ENCODE peak calls at places on chromosomes 6 and 20, in nine cellular contexts. Y is psoas muscle; D is ACHN; V is memory B cell; I is activated CD8-positive, alpha-beta T cell treated with anti-CD3 and anti-CD28 coated beads for 36 hours; M is globus pallidus; C is AG10803; N is NCI-H524 treated with DMSO at 0.1 percent for 48 hours; L is heart right ventricle. Z is an unnamed sample.

GRCh38 chr20:35568645-35569044 is 26.8 kb downstream of the ERGIC3 start:
- DNase-seq in Y (no peak), D (peak; percentile 8), V (no peak), I (peak; percentile 20), M (no peak), C (no peak), N (no peak), L (no peak), Z (peak; percentile 19)

GRCh38 chr6:4420160-4420865 is 284.9 kb upstream of the ECI2 start:
- DNase-seq in Y (no peak), D (no peak), V (no peak), I (no peak), M (no peak), C (no peak), N (no peak), L (no peak), Z (no peak)

GRCh38 chr6:31907158-31907813 is 5.4 kb upstream of the ZBTB12 start:
- DNase-seq in Y (no peak), D (peak; percentile 18), V (no peak), I (no peak), M (no peak), C (peak; percentile 85), N (no peak), L (no peak), Z (peak; percentile 92)

GRCh38 chr6:108942556-108943492 is 94.6 kb downstream of the ARMC2 start:
- DNase-seq in Y (no peak), D (no peak), V (peak; percentile 4), I (peak; percentile 76), M (no peak), C (no peak), N (no peak), L (no peak), Z (no peak)

GRCh38 chr20:61251529-61252393 is at the start of gene CDH4:
- DNase-seq in Y (no peak), D (peak; percentile 46), V (no peak), I (no peak), M (no peak), C (no peak), N (no peak), L (no peak), Z (no peak)

GRCh38 chr6:107108201-107108890 is 7.0 kb downstream of the BEND3 start:
- DNase-seq in Y (no peak), D (no peak), V (no peak), I (no peak), M (no peak), C (no peak), N (no peak), L (no peak), Z (peak; percentile 88)

GRCh38 chr20:36574278-36575065 is 1.1 kb downstream of the TGIF2 start:
- DNase-seq in Y (peak; percentile 44), D (peak; percentile 48), V (peak; percentile 41), I (peak; percentile 63), M (no peak), C (peak; percentile 28), N (peak; percentile 6), L (peak; percentile 46), Z (peak; percentile 18)

GRCh38 chr6:37483917-37484785 is 15.5 kb downstream of the CCDC167 start:
- DNase-seq in Y (peak; percentile 46), D (peak; percentile 48), V (peak; percentile 80), I (peak; percentile 79), M (no peak), C (peak; percentile 21), N (no peak), L (peak; percentile 70), Z (peak; percentile 4)

GRCh38 chr20:31698803-31699718 is 23.6 kb downstream of the BCL2L1 start:
- DNase-seq in Y (peak; percentile 54), D (peak; percentile 90), V (no peak), I (peak; percentile 38), M (peak; percentile 78), C (peak; percentile 94), N (no peak), L (no peak), Z (peak; percentile 98)

GRCh38 chr6:27605401-27606342 is 132.8 kb upstream of the ZNF184 start:
- DNase-seq in Y (no peak), D (peak; percentile 88), V (no peak), I (peak; percentile 53), M (no peak), C (peak; percentile 58), N (no peak), L (no peak), Z (peak; percentile 73)

GRCh38 chr6:47306887-47307286 is 2.8 kb downstream of the TNFRSF21 start:
- DNase-seq in Y (no peak), D (peak; percentile 14), V (no peak), I (no peak), M (no peak), C (peak; percentile 9), N (no peak), L (no peak), Z (peak; percentile 65)

GRCh38 chr20:51156041-51156795 is 133.3 kb upstream of the KCNG1 start:
- DNase-seq in Y (no peak), D (no peak), V (no peak), I (no peak), M (no peak), C (peak; percentile 85), N (peak; percentile 88), L (no peak), Z (no peak)